ENCODE peak calls at places on chromosomes 7 and 10, in five cellular contexts. X is IMR-90, A is uterus, K is left lung, B is tibial artery. L is an unnamed sample. For H3K9me3 and H3K4me1, the result is how much of the 10 kb centered on the place peaks cover.

GRCh38 chr7:17558558-17559332 is 260.3 kb downstream of the AHR start:
- DNase-seq in K (no peak), A (no peak), X (peak), B (no peak), L (no peak)

GRCh38 chr7:105837765-105838241 is 38.6 kb downstream of the ATXN7L1 start:
- DNase-seq in K (no peak), A (no peak), B (no peak), X (no peak), L (peak)

GRCh38 chr10:70442332-70442988 is 979 bp upstream of the NODAL start:
- DNase-seq in A (no peak), B (no peak), X (no peak), K (no peak), L (no peak)

GRCh38 chr10:119724630-119725549 is 960 bp upstream of the INPP5F start:
- DNase-seq in A (no peak), K (no peak), X (peak), B (no peak), L (no peak)

GRCh38 chr10:27658788-27659187 is 86.8 kb downstream of the MKX start:
- DNase-seq in B (no peak), A (no peak), K (no peak), X (peak), L (no peak)

GRCh38 chr7:114148779-114149178 is 230.0 kb upstream of the PPP1R3A start:
- DNase-seq in B (no peak), X (no peak), A (no peak), K (no peak), L (no peak)

GRCh38 chr7:1895664-1896515 is 225.8 kb downstream of the ELFN1 start:
- DNase-seq in B (no peak), X (no peak), K (peak), A (no peak), L (no peak)

GRCh38 chr7:129903935-129904334 is 48.8 kb downstream of the UBE2H start:
- DNase-seq in A (no peak), K (no peak), B (no peak), X (no peak), L (no peak)

GRCh38 chr7:156079156-156079555 is 266.9 kb upstream of the SHH start:
- DNase-seq in K (no peak), A (no peak), X (no peak), B (peak), L (no peak)

GRCh38 chr10:71066600-71066999 is 145.8 kb upstream of the UNC5B start:
- DNase-seq in B (no peak), X (no peak), K (no peak), A (no peak), L (no peak)

GRCh38 chr7:21543528-21544302 is 876 bp downstream of the DNAH11 start:
- DNase-seq in K (no peak), A (no peak), X (no peak), B (no peak), L (peak)

GRCh38 chr7:156019308-156019707 is 207.0 kb upstream of the SHH start:
- DNase-seq in K (no peak), X (no peak), B (peak), A (no peak), L (no peak)

GRCh38 chr10:117429644-117430043 is 54.4 kb upstream of the PDZD8 start:
- DNase-seq in B (no peak), K (no peak), X (no peak), A (no peak), L (no peak)

GRCh38 chr7:33905389-33906032 is at the start of gene BMPER:
- DNase-seq in X (peak), K (peak), B (peak), A (peak), L (peak)

GRCh38 chr7:101681170-101682007 is 52.3 kb upstream of the MYL10 start:
- DNase-seq in K (no peak), B (peak), X (peak), A (peak), L (no peak)

GRCh38 chr10:37479469-37479868 is 354.1 kb downstream of the ANKRD30A start:
- DNase-seq in B (no peak), K (no peak), X (no peak), A (no peak), L (no peak)
- H3K9me3 ChIP-seq in B (under half), K (under half), X (under half), A (under half), L (under half)

GRCh38 chr10:132604686-132605085 is 67.1 kb downstream of the INPP5A start:
- DNase-seq in K (peak), B (no peak), X (no peak), A (no peak), L (no peak)
- H3K4me1 ChIP-seq in K (under half), B (half or more), X (under half), A (under half), L (under half)

GRCh38 chr10:122468220-122468922 is 7.0 kb downstream of the HTRA1 start:
- DNase-seq in A (no peak), B (no peak), X (no peak), K (no peak), L (no peak)
- H3K9me3 ChIP-seq in A (under half), B (under half), X (under half), K (under half), L (under half)

GRCh38 chr10:103666751-103667150 is 173.2 kb downstream of the NEURL1 start:
- DNase-seq in B (no peak), A (no peak), X (no peak), K (no peak), L (no peak)
- H3K4me1 ChIP-seq in B (under half), A (under half), X (under half), K (under half), L (under half)

DNA sequence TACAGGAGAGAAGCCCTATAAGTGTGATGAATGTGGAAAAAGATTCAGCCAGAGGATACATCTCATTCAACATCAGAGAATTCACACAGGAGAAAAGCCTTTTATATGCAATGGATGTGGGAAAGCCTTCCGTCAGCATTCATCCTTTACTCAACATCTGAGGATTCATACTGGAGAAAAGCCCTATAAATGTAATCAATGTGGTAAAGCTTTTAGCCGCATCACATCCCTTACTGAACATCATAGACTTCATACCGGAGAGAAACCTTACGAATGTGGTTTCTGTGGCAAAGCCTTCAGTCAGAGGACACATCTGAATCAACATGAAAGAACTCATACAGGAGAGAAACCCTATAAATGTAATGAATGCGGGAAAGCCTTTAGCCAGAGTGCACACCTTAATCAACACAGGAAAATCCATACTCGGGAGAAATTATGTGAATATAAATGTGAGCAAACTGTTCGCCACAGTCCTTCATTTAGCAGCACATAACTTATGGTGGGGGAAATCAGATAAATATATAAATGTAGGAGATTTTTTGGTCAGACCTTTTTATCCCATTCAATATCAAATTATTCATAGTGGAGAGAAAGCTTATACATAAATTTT is 12.1 kb upstream of the MRPS17 start:
- DNase-seq in X (no peak), A (no peak), K (no peak), B (no peak), L (no peak)
- H3K9me3 ChIP-seq in X (under half), A (under half), K (under half), B (under half), L (under half)

DNA sequence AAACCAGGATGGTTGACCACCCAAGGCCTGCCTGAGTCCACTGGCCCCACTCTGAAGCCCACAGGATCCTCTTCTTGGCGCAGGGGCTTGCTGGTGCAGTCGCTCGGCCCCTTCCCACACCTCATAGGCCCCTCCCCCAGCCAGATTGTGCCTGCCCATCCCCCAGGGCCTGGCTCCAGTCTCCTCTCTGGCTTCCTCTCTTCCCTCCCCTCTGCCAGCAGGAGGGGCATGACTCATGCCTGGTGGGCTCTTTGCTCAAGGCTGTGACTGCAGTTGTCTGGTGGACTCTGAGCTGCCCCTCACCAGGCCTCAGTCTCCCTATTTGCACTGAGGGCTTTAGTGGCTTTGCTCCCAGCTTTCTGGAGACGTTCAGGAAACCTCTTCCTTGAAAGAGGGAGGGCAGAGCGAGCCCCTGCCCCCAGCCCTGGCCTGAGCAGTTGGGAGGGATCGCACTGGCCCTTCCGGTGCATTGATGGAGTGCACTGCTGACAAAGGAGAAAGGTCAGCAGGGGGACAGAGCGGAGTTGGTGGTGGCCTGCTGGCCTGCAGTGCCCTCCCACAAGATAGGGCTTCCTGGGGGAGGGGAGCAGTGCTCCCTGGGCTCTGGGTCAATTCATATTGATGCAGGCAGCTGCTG is 60.7 kb downstream of the ZMIZ1 start:
- DNase-seq in A (no peak), K (no peak), X (peak), B (no peak), L (no peak)
- H3K4me1 ChIP-seq in A (under half), K (half or more), X (half or more), B (under half), L (under half)

GRCh38 chr10:42596196-42596595 is 42.2 kb downstream of the ZNF33B start:
- DNase-seq in X (peak), B (no peak), A (no peak), K (no peak), L (no peak)

GRCh38 chr10:42593284-42593683 is 45.1 kb downstream of the ZNF33B start:
- DNase-seq in B (no peak), X (no peak), A (no peak), K (no peak), L (no peak)

GRCh38 chr10:42598249-42598873 is 40.0 kb downstream of the ZNF33B start:
- DNase-seq in B (no peak), A (no peak), K (no peak), X (no peak), L (no peak)

GRCh38 chr10:42594246-42594650 is 44.1 kb downstream of the ZNF33B start:
- DNase-seq in A (no peak), X (peak), K (no peak), B (no peak), L (no peak)
- H3K9me3 ChIP-seq in A (under half), X (under half), K (under half), B (under half), L (under half)

GRCh38 chr7:589781-590575 is 70.3 kb upstream of the PDGFA start:
- DNase-seq in K (peak), A (no peak), B (no peak), X (no peak), L (no peak)
- H3K4me1 ChIP-seq in K (under half), A (under half), B (half or more), X (under half), L (under half)

DNA sequence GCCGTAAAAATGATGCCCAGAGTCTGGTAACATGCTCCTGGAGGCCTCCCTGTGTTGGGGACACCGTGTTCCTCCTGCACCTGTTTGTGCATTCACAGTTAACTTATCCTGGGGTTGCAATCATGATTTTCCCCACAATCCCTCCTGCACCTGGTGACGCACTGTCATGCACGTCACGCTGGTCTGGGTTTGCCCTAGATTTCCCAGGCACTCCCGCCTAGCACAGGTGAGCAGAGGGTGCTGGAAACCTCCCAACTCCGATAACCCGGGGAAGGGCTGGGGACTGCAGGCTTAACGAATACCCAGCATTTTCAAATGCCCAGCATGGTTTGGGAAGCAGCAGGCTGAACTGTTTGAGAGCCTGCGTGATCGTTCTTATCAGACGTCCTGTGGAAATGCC is 427.1 kb downstream of the TCERG1L start:
- DNase-seq in X (no peak), K (no peak), B (peak), A (no peak), L (no peak)
- H3K9me3 ChIP-seq in X (under half), K (under half), B (under half), A (under half), L (under half)

GRCh38 chr10:24289235-24289634 is 80.3 kb downstream of the KIAA1217 start:
- DNase-seq in X (no peak), A (no peak), B (no peak), K (no peak), L (no peak)
- H3K4me1 ChIP-seq in X (under half), A (under half), B (under half), K (under half), L (under half)